ENCODE peak calls at places on chromosomes 6 and 20, in six cellular contexts. S, Z, M, E, H and N are unnamed samples.

GRCh38 chr6:113645576-113645970 is 211.6 kb upstream of the MARCKS start:
- DNase-seq in H (peak), E (no peak), Z (no peak), S (no peak), M (no peak), N (peak)

GRCh38 chr20:7637184-7637583 is 303.1 kb downstream of the HAO1 start:
- DNase-seq in E (no peak), Z (no peak), H (no peak), M (no peak), S (no peak), N (no peak)

GRCh38 chr6:113684382-113684901 is 172.7 kb upstream of the MARCKS start:
- DNase-seq in Z (no peak), E (no peak), M (no peak), H (peak), S (no peak), N (no peak)

GRCh38 chr6:13978102-13978640 is 53.4 kb downstream of the RNF182 start:
- DNase-seq in M (no peak), Z (no peak), E (no peak), S (no peak), H (no peak), N (no peak)

GRCh38 chr6:24539416-24539815 is 44.6 kb downstream of the ALDH5A1 start:
- DNase-seq in Z (no peak), M (no peak), E (no peak), H (no peak), S (no peak), N (no peak)

GRCh38 chr20:20734475-20734948 is 22.1 kb upstream of the RALGAPA2 start:
- DNase-seq in M (peak), Z (no peak), S (no peak), E (no peak), H (no peak), N (no peak)

GRCh38 chr20:38863024-38863851 is 57.7 kb downstream of the PPP1R16B start:
- DNase-seq in E (no peak), M (no peak), H (no peak), Z (peak), S (no peak), N (no peak)

GRCh38 chr6:46959419-46959818 is 37.7 kb upstream of the ADGRF5 start:
- DNase-seq in Z (no peak), M (no peak), H (no peak), E (no peak), S (no peak), N (no peak)

GRCh38 chr6:1952726-1953360 is 292.6 kb downstream of the GMDS start:
- DNase-seq in S (no peak), H (peak), Z (no peak), M (no peak), E (no peak), N (peak)

GRCh38 chr6:127684501-127684900 is 107.5 kb downstream of the C6orf58 start:
- DNase-seq in E (no peak), M (no peak), Z (no peak), S (no peak), H (no peak), N (no peak)

GRCh38 chr6:121247386-121247785 is 86.9 kb downstream of the TBC1D32 start:
- DNase-seq in M (no peak), S (no peak), Z (no peak), E (no peak), H (no peak), N (peak)

GRCh38 chr6:72412709-72413044 is 209.2 kb upstream of the KCNQ5 start:
- DNase-seq in Z (no peak), E (no peak), M (no peak), H (no peak), S (no peak), N (no peak)

GRCh38 chr6:131858765-131859490 is 51.1 kb downstream of the ENPP1 start:
- DNase-seq in E (no peak), Z (no peak), H (peak), M (no peak), S (no peak), N (peak)

GRCh38 chr6:26312096-26312463 is 52.9 kb upstream of the BTN3A2 start:
- DNase-seq in H (no peak), M (no peak), Z (no peak), E (no peak), S (no peak), N (no peak)